ENCODE peak calls at places on chromosomes 7 and 10, in seven cellular contexts. One of them, this sample, is unnamed.

GRCh38 chr10:90742189-90742588 is 115.7 kb downstream of the HTR7 start:
- DNase-seq in GM12865: no peak
- DNase-seq in kidney epithelial cell: peak; percentile 21
- DNase-seq in colonic mucosa: no peak
- DNase-seq in AG10803: peak; percentile 68
- DNase-seq in hepatocyte: no peak
- DNase-seq in GM23338: no peak
- DNase-seq in this sample: no peak

GRCh38 chr10:126235979-126236851 is 152.1 kb downstream of the ADAM12 start:
- DNase-seq in GM12865: no peak
- DNase-seq in kidney epithelial cell: no peak
- DNase-seq in colonic mucosa: no peak
- DNase-seq in AG10803: no peak
- DNase-seq in hepatocyte: no peak
- DNase-seq in GM23338: no peak
- DNase-seq in this sample: no peak

GRCh38 chr10:102642553-102643345 is 1.5 kb upstream of the TRIM8 start:
- DNase-seq in GM12865: peak; percentile 52
- DNase-seq in kidney epithelial cell: no peak
- DNase-seq in colonic mucosa: peak; percentile 70
- DNase-seq in AG10803: peak; percentile 85
- DNase-seq in hepatocyte: peak; percentile 74
- DNase-seq in GM23338: peak; percentile 61
- DNase-seq in this sample: peak; percentile 53

GRCh38 chr7:14504134-14504533 is 398.4 kb downstream of the DGKB start:
- DNase-seq in GM12865: no peak
- DNase-seq in kidney epithelial cell: no peak
- DNase-seq in colonic mucosa: no peak
- DNase-seq in AG10803: no peak
- DNase-seq in hepatocyte: no peak
- DNase-seq in GM23338: peak; percentile 62
- DNase-seq in this sample: no peak

GRCh38 chr7:151351967-151352366 is 10.4 kb downstream of the NUB1 start:
- DNase-seq in GM12865: peak; percentile 85
- DNase-seq in kidney epithelial cell: no peak
- DNase-seq in colonic mucosa: no peak
- DNase-seq in AG10803: no peak
- DNase-seq in hepatocyte: no peak
- DNase-seq in GM23338: no peak
- DNase-seq in this sample: peak; percentile 33

GRCh38 chr7:63040966-63041610 is 957.6 kb upstream of the ZNF722 start:
- DNase-seq in GM12865: no peak
- DNase-seq in kidney epithelial cell: no peak
- DNase-seq in colonic mucosa: no peak
- DNase-seq in AG10803: no peak
- DNase-seq in hepatocyte: no peak
- DNase-seq in GM23338: no peak
- DNase-seq in this sample: no peak

GRCh38 chr10:127391875-127392274 is 157.2 kb upstream of the NPS start:
- DNase-seq in GM12865: no peak
- DNase-seq in kidney epithelial cell: no peak
- DNase-seq in colonic mucosa: no peak
- DNase-seq in AG10803: no peak
- DNase-seq in hepatocyte: no peak
- DNase-seq in GM23338: no peak
- DNase-seq in this sample: no peak

GRCh38 chr10:6409982-6410694 is 169.9 kb downstream of the PRKCQ start:
- DNase-seq in GM12865: peak; percentile 12
- DNase-seq in kidney epithelial cell: no peak
- DNase-seq in colonic mucosa: peak; percentile 53
- DNase-seq in AG10803: peak; percentile 65
- DNase-seq in hepatocyte: peak; percentile 40
- DNase-seq in GM23338: peak; percentile 41
- DNase-seq in this sample: peak; percentile 20

GRCh38 chr7:123816916-123817315 is 28.1 kb upstream of the HYAL4 start:
- DNase-seq in GM12865: no peak
- DNase-seq in kidney epithelial cell: no peak
- DNase-seq in colonic mucosa: no peak
- DNase-seq in AG10803: no peak
- DNase-seq in hepatocyte: peak; percentile 32
- DNase-seq in GM23338: no peak
- DNase-seq in this sample: no peak

GRCh38 chr10:44046605-44047004 is 338.3 kb downstream of the CXCL12 start:
- DNase-seq in GM12865: no peak
- DNase-seq in kidney epithelial cell: no peak
- DNase-seq in colonic mucosa: no peak
- DNase-seq in AG10803: peak; percentile 34
- DNase-seq in hepatocyte: peak; percentile 32
- DNase-seq in GM23338: no peak
- DNase-seq in this sample: no peak

GRCh38 chr10:6211341-6212265 is 8.9 kb downstream of the PFKFB3 start:
- DNase-seq in GM12865: no peak
- DNase-seq in kidney epithelial cell: no peak
- DNase-seq in colonic mucosa: no peak
- DNase-seq in AG10803: peak; percentile 73
- DNase-seq in hepatocyte: peak; percentile 49
- DNase-seq in GM23338: peak; percentile 32
- DNase-seq in this sample: no peak

GRCh38 chr7:1579481-1580421 is 9.9 kb upstream of the PSMG3 start:
- DNase-seq in GM12865: peak; percentile 59
- DNase-seq in kidney epithelial cell: no peak
- DNase-seq in colonic mucosa: peak; percentile 75
- DNase-seq in AG10803: peak; percentile 40
- DNase-seq in hepatocyte: peak; percentile 86
- DNase-seq in GM23338: peak; percentile 92
- DNase-seq in this sample: peak; percentile 87

GRCh38 chr7:142787783-142788182 is 17.0 kb downstream of the PRSS2 start:
- DNase-seq in GM12865: no peak
- DNase-seq in kidney epithelial cell: no peak
- DNase-seq in colonic mucosa: no peak
- DNase-seq in AG10803: no peak
- DNase-seq in hepatocyte: no peak
- DNase-seq in GM23338: no peak
- DNase-seq in this sample: no peak

GRCh38 chr10:26335574-26336093 is 102.5 kb upstream of the APBB1IP start:
- DNase-seq in GM12865: peak; percentile 61
- DNase-seq in kidney epithelial cell: no peak
- DNase-seq in colonic mucosa: no peak
- DNase-seq in AG10803: no peak
- DNase-seq in hepatocyte: no peak
- DNase-seq in GM23338: no peak
- DNase-seq in this sample: no peak

GRCh38 chr7:42460148-42460547 is 223.1 kb upstream of the GLI3 start:
- DNase-seq in GM12865: no peak
- DNase-seq in kidney epithelial cell: no peak
- DNase-seq in colonic mucosa: no peak
- DNase-seq in AG10803: no peak
- DNase-seq in hepatocyte: no peak
- DNase-seq in GM23338: no peak
- DNase-seq in this sample: no peak

GRCh38 chr7:139297795-139298194 is 43.3 kb upstream of the FMC1 start:
- DNase-seq in GM12865: no peak
- DNase-seq in kidney epithelial cell: peak; percentile 32
- DNase-seq in colonic mucosa: peak; percentile 39
- DNase-seq in AG10803: no peak
- DNase-seq in hepatocyte: peak; percentile 44
- DNase-seq in GM23338: no peak
- DNase-seq in this sample: no peak

GRCh38 chr10:11761431-11761830 is 19.2 kb downstream of the ECHDC3 start:
- DNase-seq in GM12865: no peak
- DNase-seq in kidney epithelial cell: no peak
- DNase-seq in colonic mucosa: no peak
- DNase-seq in AG10803: no peak
- DNase-seq in hepatocyte: no peak
- DNase-seq in GM23338: no peak
- DNase-seq in this sample: no peak

GRCh38 chr7:26423436-26423835 is 131.8 kb downstream of the SNX10 start:
- DNase-seq in GM12865: no peak
- DNase-seq in kidney epithelial cell: no peak
- DNase-seq in colonic mucosa: no peak
- DNase-seq in AG10803: no peak
- DNase-seq in hepatocyte: no peak
- DNase-seq in GM23338: no peak
- DNase-seq in this sample: no peak

GRCh38 chr7:26549281-26549943 is 257.8 kb downstream of the SNX10 start:
- DNase-seq in GM12865: no peak
- DNase-seq in kidney epithelial cell: peak; percentile 55
- DNase-seq in colonic mucosa: no peak
- DNase-seq in AG10803: no peak
- DNase-seq in hepatocyte: no peak
- DNase-seq in GM23338: no peak
- DNase-seq in this sample: no peak

GRCh38 chr10:80660266-80660665 is 122.6 kb downstream of the SH2D4B start:
- DNase-seq in GM12865: no peak
- DNase-seq in kidney epithelial cell: no peak
- DNase-seq in colonic mucosa: no peak
- DNase-seq in AG10803: no peak
- DNase-seq in hepatocyte: no peak
- DNase-seq in GM23338: no peak
- DNase-seq in this sample: no peak

GRCh38 chr10:80661526-80661925 is 123.8 kb downstream of the SH2D4B start:
- DNase-seq in GM12865: no peak
- DNase-seq in kidney epithelial cell: no peak
- DNase-seq in colonic mucosa: no peak
- DNase-seq in AG10803: no peak
- DNase-seq in hepatocyte: no peak
- DNase-seq in GM23338: no peak
- DNase-seq in this sample: no peak

GRCh38 chr10:80662429-80663211 is 124.9 kb downstream of the SH2D4B start:
- DNase-seq in GM12865: peak; percentile 68
- DNase-seq in kidney epithelial cell: peak; percentile 41
- DNase-seq in colonic mucosa: peak; percentile 85
- DNase-seq in AG10803: peak; percentile 82
- DNase-seq in hepatocyte: peak; percentile 89
- DNase-seq in GM23338: peak; percentile 91
- DNase-seq in this sample: peak; percentile 91

GRCh38 chr10:80660736-80661135 is 123.0 kb downstream of the SH2D4B start:
- DNase-seq in GM12865: no peak
- DNase-seq in kidney epithelial cell: no peak
- DNase-seq in colonic mucosa: no peak
- DNase-seq in AG10803: no peak
- DNase-seq in hepatocyte: no peak
- DNase-seq in GM23338: no peak
- DNase-seq in this sample: no peak

GRCh38 chr10:80664071-80664680 is 126.5 kb downstream of the SH2D4B start:
- DNase-seq in GM12865: peak; percentile 66
- DNase-seq in kidney epithelial cell: peak; percentile 16
- DNase-seq in colonic mucosa: peak; percentile 88
- DNase-seq in AG10803: peak; percentile 48
- DNase-seq in hepatocyte: peak; percentile 90
- DNase-seq in GM23338: peak; percentile 93
- DNase-seq in this sample: peak; percentile 95
- TF ChIP-seq CTCF in GM12865: peak; percentile 96
- TF ChIP-seq CTCF in kidney epithelial cell: peak; percentile 92
- TF ChIP-seq CTCF in colonic mucosa: peak; percentile 86
- TF ChIP-seq CTCF in AG10803: peak; percentile 82
- TF ChIP-seq CTCF in hepatocyte: peak; percentile 92
- TF ChIP-seq CTCF in GM23338: peak; percentile 90
- TF ChIP-seq CTCF in this sample: peak; percentile 82

GRCh38 chr10:70815504-70816219 is at the start of gene SGPL1:
- DNase-seq in GM12865: peak; percentile 89
- DNase-seq in kidney epithelial cell: peak; percentile 23
- DNase-seq in colonic mucosa: peak; percentile 91
- DNase-seq in AG10803: peak; percentile 77
- DNase-seq in hepatocyte: peak; percentile 95
- DNase-seq in GM23338: peak; percentile 93
- DNase-seq in this sample: peak; percentile 95
- TF ChIP-seq CTCF in GM12865: peak; percentile 95
- TF ChIP-seq CTCF in kidney epithelial cell: peak; percentile 75
- TF ChIP-seq CTCF in colonic mucosa: peak; percentile 97
- TF ChIP-seq CTCF in AG10803: peak; percentile 69
- TF ChIP-seq CTCF in hepatocyte: peak; percentile 96
- TF ChIP-seq CTCF in GM23338: peak; percentile 65
- TF ChIP-seq CTCF in this sample: peak; percentile 99

DNA sequence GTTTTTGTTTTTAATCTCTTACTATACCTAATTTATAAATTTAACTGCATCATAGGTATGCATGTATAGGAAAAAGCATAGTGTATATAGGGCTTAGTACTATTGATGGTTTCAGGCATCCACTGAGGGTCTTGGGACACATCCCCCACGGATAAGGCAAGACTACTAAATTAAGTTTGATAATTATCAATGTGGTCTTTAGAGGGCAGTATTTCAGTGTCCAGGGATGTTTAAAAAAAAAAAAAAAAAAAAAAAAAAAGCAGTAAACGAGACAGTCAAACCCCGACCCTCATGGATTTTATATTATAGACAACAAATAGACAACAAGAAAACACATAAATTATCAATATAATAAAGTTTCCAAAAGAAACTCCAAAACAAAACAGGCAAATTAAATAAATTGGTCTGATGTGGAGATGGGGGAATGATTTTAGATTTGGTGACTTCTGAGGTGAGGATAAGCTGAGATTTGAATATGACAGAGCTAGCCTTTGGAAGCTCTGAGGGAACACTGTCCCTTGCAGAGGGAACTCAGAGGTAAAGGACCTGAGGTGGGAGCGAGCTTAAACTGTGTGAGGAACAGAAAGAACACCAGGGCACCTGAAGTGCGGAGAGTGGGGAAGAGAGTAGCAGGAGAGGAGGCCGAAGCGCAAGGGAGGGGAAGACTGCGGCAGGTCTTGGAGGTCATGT is 14.8 kb downstream of the ACSM6 start:
- DNase-seq in GM12865: no peak
- DNase-seq in kidney epithelial cell: no peak
- DNase-seq in colonic mucosa: no peak
- DNase-seq in AG10803: no peak
- DNase-seq in hepatocyte: no peak
- DNase-seq in GM23338: peak; percentile 63
- DNase-seq in this sample: no peak
- TF ChIP-seq CTCF in GM12865: no peak
- TF ChIP-seq CTCF in kidney epithelial cell: peak; percentile 27
- TF ChIP-seq CTCF in colonic mucosa: peak; percentile 17
- TF ChIP-seq CTCF in AG10803: peak; percentile 51
- TF ChIP-seq CTCF in hepatocyte: peak; percentile 42
- TF ChIP-seq CTCF in GM23338: peak; percentile 53
- TF ChIP-seq CTCF in this sample: peak; percentile 39

DNA sequence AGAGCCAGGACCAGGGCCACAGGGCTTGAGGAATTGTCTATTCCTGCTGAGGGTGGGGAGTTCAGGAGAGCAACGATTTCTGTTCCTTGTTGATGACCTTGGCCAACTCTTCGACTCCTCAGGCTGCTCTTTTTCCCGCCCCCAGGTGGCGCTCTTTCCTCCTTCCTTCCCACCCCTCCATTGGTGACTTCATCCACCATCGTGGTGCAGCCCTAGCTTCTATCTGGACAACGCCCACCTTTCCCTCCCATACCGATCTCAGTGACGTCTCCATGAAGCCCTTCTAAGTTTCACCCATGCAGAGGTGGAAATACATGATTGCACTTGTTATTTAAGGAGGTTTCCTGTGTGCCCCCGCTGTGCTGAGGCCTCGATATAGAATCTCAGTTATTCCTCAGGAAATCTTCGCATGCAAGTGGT is 22.1 kb upstream of the CARD11 start:
- DNase-seq in GM12865: peak; percentile 80
- DNase-seq in kidney epithelial cell: no peak
- DNase-seq in colonic mucosa: peak; percentile 26
- DNase-seq in AG10803: no peak
- DNase-seq in hepatocyte: peak; percentile 31
- DNase-seq in GM23338: peak; percentile 91
- DNase-seq in this sample: peak; percentile 36
- TF ChIP-seq CTCF in GM12865: peak; percentile 86
- TF ChIP-seq CTCF in kidney epithelial cell: peak; percentile 68
- TF ChIP-seq CTCF in colonic mucosa: peak; percentile 39
- TF ChIP-seq CTCF in AG10803: no peak
- TF ChIP-seq CTCF in hepatocyte: peak; percentile 42
- TF ChIP-seq CTCF in GM23338: peak; percentile 85
- TF ChIP-seq CTCF in this sample: peak; percentile 78